ENCODE peak calls at places on chromosomes 6 and 20, in ten cellular contexts. I, Y, C, A, Z, L, J, E, F and V are unnamed samples.

GRCh38 chr6:89443658-89444057 is 10.7 kb downstream of the ANKRD6 start:
- DNase-seq in Z (no peak), A (peak; percentile 26), E (no peak), C (no peak), J (no peak), L (no peak), F (no peak), I (no peak), Y (no peak), V (no peak)

GRCh38 chr6:35496851-35497570 is at the start of gene TEAD3:
- DNase-seq in F (no peak), C (peak; percentile 86), Z (peak; percentile 31), L (peak; percentile 11), A (peak; percentile 34), I (no peak), J (peak; percentile 37), Y (no peak), E (peak; percentile 86), V (no peak)

GRCh38 chr6:67285770-67286495 is 1349.1 kb upstream of the ADGRB3 start:
- DNase-seq in A (no peak), F (no peak), Y (no peak), C (no peak), Z (no peak), E (no peak), J (no peak), I (no peak), L (no peak), V (no peak)

GRCh38 chr20:63156221-63156671 is 59.7 kb downstream of the YTHDF1 start:
- DNase-seq in F (no peak), J (no peak), E (peak; percentile 21), C (no peak), Y (peak; percentile 42), L (no peak), A (peak; percentile 69), I (no peak), Z (no peak), V (no peak)

GRCh38 chr6:108948252-108948651 is 100.0 kb downstream of the ARMC2 start:
- DNase-seq in E (no peak), I (no peak), C (no peak), F (peak; percentile 46), Y (no peak), A (no peak), Z (no peak), J (no peak), L (no peak), V (no peak)

GRCh38 chr6:81023007-81023582 is 729.4 kb downstream of the TENT5A start:
- DNase-seq in Z (no peak), C (no peak), A (peak; percentile 4), Y (no peak), J (no peak), L (no peak), E (no peak), F (no peak), I (no peak), V (no peak)

GRCh38 chr20:38303908-38304379 is at the start of gene BPI:
- DNase-seq in F (peak; percentile 38), A (peak; percentile 38), Z (no peak), L (no peak), Y (peak; percentile 87), E (no peak), I (no peak), C (no peak), J (no peak), V (no peak)

GRCh38 chr6:133062077-133062476 is 179.1 kb upstream of the EYA4 start:
- DNase-seq in I (no peak), J (no peak), F (no peak), A (peak; percentile 8), E (no peak), C (no peak), L (no peak), Z (no peak), Y (no peak), V (no peak)

GRCh38 chr6:134642217-134642616 is 307.7 kb downstream of the ALDH8A1 start:
- DNase-seq in E (no peak), L (no peak), F (no peak), Z (no peak), J (no peak), A (no peak), I (no peak), Y (no peak), C (no peak), V (no peak)

GRCh38 chr6:90778419-90779203 is 191.7 kb upstream of the MAP3K7 start:
- DNase-seq in E (no peak), J (no peak), Y (no peak), Z (no peak), C (no peak), L (no peak), A (no peak), F (no peak), I (no peak), V (no peak)

GRCh38 chr6:106056738-106057390 is 29.3 kb upstream of the PRDM1 start:
- DNase-seq in I (no peak), F (no peak), Z (no peak), A (no peak), E (no peak), C (no peak), Y (no peak), J (no peak), L (no peak), V (no peak)

GRCh38 chr6:152129606-152130249 is 322.2 kb downstream of the ESR1 start:
- DNase-seq in C (no peak), L (no peak), J (no peak), Y (no peak), F (no peak), Z (peak; percentile 27), E (no peak), I (no peak), A (no peak), V (no peak)

GRCh38 chr6:138028893-138029292 is 78.3 kb downstream of the PERP start:
- DNase-seq in Z (no peak), I (no peak), C (no peak), F (no peak), E (no peak), J (no peak), L (no peak), Y (no peak), A (no peak), V (no peak)

GRCh38 chr6:163711615-163712568 is 297.4 kb downstream of the QKI start:
- DNase-seq in C (no peak), I (peak; percentile 42), L (no peak), A (no peak), Z (peak; percentile 21), E (no peak), F (peak; percentile 87), Y (peak; percentile 91), J (no peak), V (no peak)

GRCh38 chr20:45967551-45968080 is 4.4 kb downstream of the ZNF335 start:
- DNase-seq in E (no peak), Z (no peak), I (no peak), F (no peak), J (no peak), C (no peak), Y (peak; percentile 66), L (no peak), A (no peak), V (no peak)

GRCh38 chr6:37502703-37503485 is 3.2 kb upstream of the CCDC167 start:
- DNase-seq in J (no peak), Z (no peak), I (no peak), A (no peak), L (no peak), Y (no peak), C (no peak), E (no peak), F (no peak), V (no peak)

GRCh38 chr6:20712011-20712410 is 177.8 kb downstream of the CDKAL1 start:
- DNase-seq in Y (no peak), F (no peak), Z (no peak), C (no peak), E (no peak), J (no peak), I (no peak), A (no peak), L (no peak), V (no peak)

GRCh38 chr20:61860588-61860987 is 205.1 kb downstream of the TAF4 start:
- DNase-seq in A (no peak), J (no peak), Y (no peak), C (no peak), L (no peak), I (no peak), E (no peak), F (no peak), Z (no peak), V (no peak)

GRCh38 chr20:23241416-23241815 is 109.2 kb upstream of the NXT1 start:
- DNase-seq in F (no peak), A (no peak), J (no peak), C (no peak), Y (no peak), Z (no peak), L (no peak), I (no peak), E (no peak), V (no peak)

GRCh38 chr6:157258878-157259277 is 64.4 kb downstream of the TMEM242 start:
- DNase-seq in J (no peak), L (no peak), F (no peak), Z (no peak), E (no peak), C (no peak), Y (peak; percentile 78), A (no peak), I (no peak), V (no peak)